ENCODE peak calls at places on chromosome 13, in six cellular contexts. J, Y, K, N, G and D are unnamed samples.

GRCh38 chr13:100790405-100790804 is 115.8 kb upstream of the TMTC4 start:
- DNase-seq in Y (no peak), G (no peak), N (no peak), K (no peak), J (no peak), D (no peak)

GRCh38 chr13:95540848-95541247 is 11.7 kb upstream of the CLDN10 start:
- DNase-seq in J (no peak), K (no peak), N (no peak), G (no peak), Y (no peak), D (no peak)

GRCh38 chr13:39035204-39035603 is 2.7 kb downstream of the PROSER1 start:
- DNase-seq in G (no peak), Y (no peak), N (no peak), K (no peak), J (no peak), D (peak)

GRCh38 chr13:109622006-109622405 is 164.4 kb downstream of the IRS2 start:
- DNase-seq in G (no peak), Y (no peak), J (no peak), N (no peak), K (no peak), D (no peak)

GRCh38 chr13:97621631-97622030 is 187.7 kb downstream of the RAP2A start:
- DNase-seq in K (no peak), N (no peak), G (no peak), Y (no peak), J (no peak), D (no peak)

GRCh38 chr13:46071590-46072249 is 19.2 kb upstream of the ZC3H13 start:
- DNase-seq in G (peak), K (no peak), Y (no peak), N (peak), J (peak), D (no peak)

GRCh38 chr13:107832521-107833095 is 382.7 kb downstream of the LIG4 start:
- DNase-seq in G (no peak), Y (no peak), J (no peak), K (no peak), N (no peak), D (no peak)

GRCh38 chr13:33636955-33637670 is 180.8 kb upstream of the RFC3 start:
- DNase-seq in G (no peak), Y (no peak), N (no peak), J (no peak), K (peak), D (no peak)

GRCh38 chr13:97125810-97126738 is 96.1 kb upstream of the MBNL2 start:
- DNase-seq in N (no peak), G (peak), J (no peak), K (peak), Y (no peak), D (peak)

GRCh38 chr13:99687728-99688397 is 186.6 kb downstream of the TM9SF2 start:
- DNase-seq in K (no peak), N (no peak), G (no peak), Y (no peak), J (no peak), D (no peak)

GRCh38 chr13:50026788-50027473 is 11.7 kb downstream of the KCNRG start:
- DNase-seq in N (no peak), G (peak), K (no peak), J (no peak), Y (no peak), D (no peak)

GRCh38 chr13:104408733-104409132 is 1342.5 kb upstream of the SLC10A2 start:
- DNase-seq in J (no peak), N (no peak), G (no peak), Y (no peak), K (peak), D (no peak)

GRCh38 chr13:30796833-30797601 is 61.7 kb downstream of the ALOX5AP start:
- DNase-seq in N (no peak), J (no peak), K (peak), Y (no peak), G (no peak), D (no peak)

GRCh38 chr13:29918845-29919244 is 68.4 kb upstream of the UBL3 start:
- DNase-seq in G (no peak), Y (no peak), N (no peak), K (peak), J (no peak), D (no peak)

GRCh38 chr13:30292325-30292724 is 15.0 kb downstream of the KATNAL1 start:
- DNase-seq in J (no peak), N (no peak), K (no peak), Y (no peak), G (no peak), D (no peak)

GRCh38 chr13:44954210-44954609 is 35.1 kb downstream of the NUFIP1 start:
- DNase-seq in Y (no peak), J (no peak), K (no peak), N (no peak), G (no peak), D (no peak)

GRCh38 chr13:110726726-110727125 is 13.2 kb downstream of the ING1 start:
- DNase-seq in Y (no peak), K (no peak), G (no peak), J (no peak), N (no peak), D (no peak)

GRCh38 chr13:70784590-70784989 is 676.3 kb upstream of the KLHL1 start:
- DNase-seq in N (no peak), J (no peak), G (no peak), K (no peak), Y (no peak), D (no peak)

GRCh38 chr13:45447050-45447661 is 17.6 kb upstream of the COG3 start:
- DNase-seq in K (no peak), N (peak), Y (no peak), G (no peak), J (no peak), D (no peak)

GRCh38 chr13:36819811-36820140 is 754 bp downstream of the RFXAP start:
- DNase-seq in J (peak), N (no peak), K (peak), G (no peak), Y (peak), D (peak)

GRCh38 chr13:37636701-37637100 is 38.1 kb upstream of the POSTN start:
- DNase-seq in K (no peak), G (no peak), N (no peak), Y (no peak), J (no peak), D (no peak)

GRCh38 chr13:60591348-60591747 is 194.3 kb downstream of the TDRD3 start:
- DNase-seq in G (no peak), J (no peak), N (no peak), K (peak), Y (no peak), D (no peak)

GRCh38 chr13:37492741-37493514 is 105.6 kb downstream of the POSTN start:
- DNase-seq in K (peak), J (no peak), Y (no peak), N (no peak), G (no peak), D (no peak)

GRCh38 chr13:30569901-30570576 is 47.7 kb upstream of the USPL1 start:
- DNase-seq in G (no peak), J (peak), K (peak), N (peak), Y (no peak), D (no peak)

GRCh38 chr13:80399340-80400163 is 58.6 kb upstream of the SPRY2 start:
- DNase-seq in G (peak), N (no peak), K (no peak), J (no peak), Y (no peak), D (no peak)

GRCh38 chr13:78603240-78603947 is at the start of gene POU4F1:
- DNase-seq in G (peak), N (peak), J (peak), Y (peak), K (peak), D (peak)

GRCh38 chr13:26784704-26785639 is 24.4 kb upstream of the GPR12 start:
- DNase-seq in K (no peak), N (no peak), J (no peak), Y (no peak), G (no peak), D (no peak)

GRCh38 chr13:20128459-20128927 is 32.4 kb downstream of the GJA3 start:
- DNase-seq in N (peak), G (no peak), K (no peak), J (no peak), Y (no peak), D (no peak)
- TF ChIP-seq BHLHE40 in N (no peak), G (no peak), K (no peak), J (no peak), Y (no peak), D (no peak)

GRCh38 chr13:25632166-25632888 is 260.6 kb downstream of the ATP8A2 start:
- DNase-seq in G (no peak), Y (no peak), K (no peak), N (no peak), J (no peak), D (no peak)
- TF ChIP-seq BHLHE40 in G (no peak), Y (no peak), K (no peak), N (no peak), J (no peak), D (no peak)

GRCh38 chr13:76890036-76890435 is 3.8 kb upstream of the KCTD12 start:
- DNase-seq in K (peak), N (no peak), J (no peak), G (no peak), Y (no peak), D (no peak)

GRCh38 chr13:76892488-76892887 is 6.3 kb upstream of the KCTD12 start:
- DNase-seq in K (no peak), N (no peak), J (no peak), Y (no peak), G (no peak), D (no peak)

GRCh38 chr13:76889254-76889653 is 3.0 kb upstream of the KCTD12 start:
- DNase-seq in G (no peak), K (no peak), Y (no peak), J (no peak), N (no peak), D (no peak)

GRCh38 chr13:76894401-76895110 is 8.4 kb upstream of the KCTD12 start:
- DNase-seq in Y (no peak), G (no peak), J (no peak), K (no peak), N (no peak), D (no peak)
- TF ChIP-seq BHLHE40 in Y (no peak), G (no peak), J (no peak), K (no peak), N (no peak), D (no peak)

GRCh38 chr13:32282096-32282711 is 33.0 kb downstream of the ZAR1L start:
- DNase-seq in J (no peak), G (no peak), Y (no peak), N (no peak), K (no peak), D (no peak)

GRCh38 chr13:32281083-32281482 is 34.1 kb downstream of the ZAR1L start:
- DNase-seq in Y (no peak), N (no peak), K (no peak), J (no peak), G (no peak), D (no peak)

GRCh38 chr13:32272021-32272695 is 43.0 kb downstream of the ZAR1L start:
- DNase-seq in J (no peak), N (no peak), Y (no peak), G (no peak), K (no peak), D (no peak)

GRCh38 chr13:32278456-32278855 is 36.7 kb downstream of the ZAR1L start:
- DNase-seq in Y (no peak), K (peak), G (no peak), N (no peak), J (no peak), D (no peak)

GRCh38 chr13:32277838-32278237 is 37.3 kb downstream of the ZAR1L start:
- DNase-seq in K (no peak), N (no peak), Y (no peak), G (no peak), J (no peak), D (no peak)
- TF ChIP-seq BHLHE40 in K (no peak), N (no peak), Y (no peak), G (no peak), J (no peak), D (no peak)

GRCh38 chr13:113897161-113897560 is 33.3 kb upstream of the GAS6 start:
- DNase-seq in Y (no peak), K (peak), G (no peak), N (peak), J (peak), D (no peak)
- TF ChIP-seq BHLHE40 in Y (no peak), K (peak), G (no peak), N (no peak), J (no peak), D (no peak)

DNA sequence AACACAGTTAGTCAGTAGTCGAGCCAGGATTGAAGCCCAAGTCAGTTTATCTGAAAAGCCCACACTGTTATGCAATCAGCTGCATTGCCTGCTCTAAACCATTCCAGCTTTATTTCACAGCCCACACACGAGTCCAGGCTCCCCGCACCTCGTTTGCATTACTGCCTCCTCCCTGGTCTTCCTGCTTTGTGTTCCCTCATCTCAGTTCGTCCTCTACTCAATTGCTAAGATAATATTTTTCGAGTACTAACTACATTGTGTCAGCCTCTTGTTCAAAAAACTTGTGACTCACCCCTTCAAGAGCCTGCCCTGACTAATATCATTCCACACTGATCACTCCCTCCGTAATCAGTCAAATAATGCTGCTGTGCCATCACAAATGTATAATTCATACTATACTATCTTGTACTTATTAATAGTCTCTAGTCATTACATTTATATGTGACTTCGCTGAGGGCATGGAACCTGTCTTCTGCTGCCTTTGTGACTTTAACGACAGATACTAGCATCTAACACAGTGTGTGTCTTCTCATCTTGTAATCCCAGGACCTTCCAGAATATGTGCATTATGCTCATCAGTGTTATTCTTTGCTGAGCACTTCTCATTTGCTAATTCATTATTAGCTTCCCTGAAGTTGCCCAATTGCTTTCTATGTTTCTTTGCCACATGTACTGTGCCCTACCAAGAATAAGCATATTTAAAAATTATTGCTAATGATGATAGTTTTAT is 26.2 kb upstream of the WDFY2 start:
- DNase-seq in G (no peak), Y (no peak), J (peak), N (no peak), K (peak), D (no peak)
- TF ChIP-seq BHLHE40 in G (no peak), Y (no peak), J (no peak), N (no peak), K (no peak), D (no peak)

GRCh38 chr13:42101821-42102580 is 53.6 kb downstream of the DGKH start:
- DNase-seq in G (no peak), K (no peak), Y (no peak), N (no peak), J (no peak), D (no peak)
- TF ChIP-seq BHLHE40 in G (no peak), K (no peak), Y (no peak), N (no peak), J (no peak), D (no peak)

DNA sequence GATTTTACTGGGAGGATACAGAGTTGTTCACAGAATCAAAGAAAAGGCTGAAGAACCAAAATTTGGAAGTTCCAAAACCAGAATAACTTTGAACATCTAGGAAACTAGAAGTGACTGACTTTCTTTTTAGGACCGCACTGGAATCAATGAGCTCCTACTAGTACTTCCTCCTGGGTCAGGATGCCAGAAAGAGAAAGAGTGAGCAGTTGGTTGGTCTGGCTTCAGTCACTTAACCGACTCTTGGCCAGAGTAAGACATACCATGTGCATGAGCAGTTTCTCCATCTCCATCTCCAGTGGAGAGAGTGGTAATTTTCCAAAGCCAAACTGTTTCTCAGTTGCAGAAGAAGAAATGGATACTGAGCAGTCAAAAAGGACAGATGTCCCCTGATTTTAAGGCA is 27.1 kb upstream of the MTUS2 start:
- DNase-seq in J (no peak), N (no peak), Y (no peak), K (peak), G (no peak), D (no peak)
- TF ChIP-seq BHLHE40 in J (no peak), N (no peak), Y (no peak), K (no peak), G (no peak), D (no peak)

GRCh38 chr13:47726394-47726793 is 274.7 kb downstream of the SUCLA2 start:
- DNase-seq in K (no peak), G (no peak), J (no peak), N (peak), Y (no peak), D (no peak)
- TF ChIP-seq BHLHE40 in K (no peak), G (no peak), J (no peak), N (no peak), Y (no peak), D (no peak)

GRCh38 chr13:23575632-23576031 is 5.4 kb downstream of the TNFRSF19 start:
- DNase-seq in K (no peak), N (no peak), J (no peak), G (no peak), Y (no peak), D (no peak)

GRCh38 chr13:23579886-23580706 is 9.9 kb downstream of the TNFRSF19 start:
- DNase-seq in K (peak), Y (no peak), N (no peak), G (no peak), J (no peak), D (no peak)

GRCh38 chr13:23574421-23574820 is 4.2 kb downstream of the TNFRSF19 start:
- DNase-seq in K (no peak), J (no peak), Y (no peak), G (no peak), N (no peak), D (no peak)

GRCh38 chr13:23579072-23579885 is 9.1 kb downstream of the TNFRSF19 start:
- DNase-seq in N (peak), K (peak), G (no peak), J (peak), Y (peak), D (peak)

DNA sequence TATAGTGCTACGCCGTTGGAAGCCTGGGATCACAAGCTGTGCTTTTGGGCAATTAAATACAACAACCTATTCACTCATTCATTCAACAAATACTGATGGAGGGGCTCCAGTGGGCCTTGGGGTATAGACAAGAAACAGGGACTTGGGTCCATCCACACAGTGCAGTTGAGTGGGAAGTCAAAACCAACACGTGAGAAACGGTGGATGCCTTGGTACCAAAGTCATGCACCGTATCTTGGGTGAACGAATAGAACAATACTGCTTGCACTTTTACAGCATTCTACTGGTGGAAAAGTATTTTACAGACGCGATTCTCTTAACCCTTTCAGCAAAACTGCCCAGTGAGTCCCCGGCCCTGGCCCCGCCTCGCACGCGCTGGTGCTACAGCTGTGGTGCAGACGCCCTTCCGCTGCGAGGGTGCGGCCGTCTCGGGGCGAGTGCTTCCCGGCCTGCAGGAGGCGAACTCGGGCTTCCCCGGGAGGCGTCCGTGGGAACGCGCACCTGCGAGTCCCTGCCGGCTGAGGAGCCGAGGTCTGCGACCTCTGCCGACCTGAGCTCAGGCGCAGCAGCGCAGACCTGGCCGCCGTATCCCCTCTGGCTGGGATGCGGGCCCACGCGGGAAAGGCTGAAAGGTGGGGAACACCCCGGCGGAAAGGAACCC is 8.3 kb downstream of the TNFRSF19 start:
- DNase-seq in K (peak), Y (peak), N (peak), J (peak), G (no peak), D (peak)
- TF ChIP-seq BHLHE40 in K (no peak), Y (peak), N (peak), J (no peak), G (peak), D (no peak)